ENCODE peak calls at places on chromosomes 3 and 15, in six cellular contexts. One of them, this sample, is unnamed.

GRCh38 chr3:29280675-29281264 is at the start of gene RBMS3:
- DNase-seq in T-cell: no peak
- DNase-seq in cardiac muscle cell: peak; percentile 97
- DNase-seq in pancreas: peak; percentile 53
- DNase-seq in NCI-H226: peak; percentile 94
- DNase-seq in psoas muscle: peak; percentile 92
- DNase-seq in this sample: peak; percentile 3

GRCh38 chr15:60905587-60905986 is 323.5 kb downstream of the RORA start:
- DNase-seq in pancreas: no peak
- DNase-seq in psoas muscle: no peak
- DNase-seq in T-cell: no peak
- DNase-seq in cardiac muscle cell: no peak
- DNase-seq in NCI-H226: no peak
- DNase-seq in this sample: peak; percentile 43

GRCh38 chr15:51380999-51381806 is 39.7 kb downstream of the GLDN start:
- DNase-seq in psoas muscle: peak; percentile 58
- DNase-seq in pancreas: no peak
- DNase-seq in cardiac muscle cell: peak; percentile 89
- DNase-seq in NCI-H226: peak; percentile 62
- DNase-seq in T-cell: no peak
- DNase-seq in this sample: no peak

GRCh38 chr3:60064210-60065178 is 1014.7 kb upstream of the CFAP20DC start:
- DNase-seq in NCI-H226: peak; percentile 34
- DNase-seq in T-cell: no peak
- DNase-seq in psoas muscle: no peak
- DNase-seq in cardiac muscle cell: no peak
- DNase-seq in pancreas: no peak
- DNase-seq in this sample: no peak

GRCh38 chr3:24339266-24339825 is 155.3 kb downstream of the THRB start:
- DNase-seq in cardiac muscle cell: no peak
- DNase-seq in pancreas: no peak
- DNase-seq in NCI-H226: no peak
- DNase-seq in T-cell: no peak
- DNase-seq in psoas muscle: no peak
- DNase-seq in this sample: no peak

GRCh38 chr3:69787436-69788168 is 48.3 kb downstream of the MITF start:
- DNase-seq in pancreas: no peak
- DNase-seq in cardiac muscle cell: peak; percentile 79
- DNase-seq in NCI-H226: peak; percentile 56
- DNase-seq in psoas muscle: no peak
- DNase-seq in T-cell: no peak
- DNase-seq in this sample: no peak

GRCh38 chr3:47571391-47572165 is 7.1 kb downstream of the CSPG5 start:
- DNase-seq in pancreas: no peak
- DNase-seq in T-cell: no peak
- DNase-seq in psoas muscle: no peak
- DNase-seq in cardiac muscle cell: no peak
- DNase-seq in NCI-H226: no peak
- DNase-seq in this sample: no peak

GRCh38 chr3:123733805-123734526 is 149.1 kb upstream of the HACD2 start:
- DNase-seq in psoas muscle: no peak
- DNase-seq in NCI-H226: peak; percentile 34
- DNase-seq in cardiac muscle cell: peak; percentile 40
- DNase-seq in pancreas: no peak
- DNase-seq in T-cell: no peak
- DNase-seq in this sample: no peak

GRCh38 chr3:115960799-115961198 is 337.5 kb downstream of the GAP43 start:
- DNase-seq in T-cell: no peak
- DNase-seq in NCI-H226: no peak
- DNase-seq in cardiac muscle cell: peak; percentile 15
- DNase-seq in pancreas: no peak
- DNase-seq in psoas muscle: no peak
- DNase-seq in this sample: no peak

GRCh38 chr15:92809880-92810361 is 90.2 kb upstream of the CHD2 start:
- DNase-seq in NCI-H226: peak; percentile 29
- DNase-seq in pancreas: no peak
- DNase-seq in cardiac muscle cell: peak; percentile 63
- DNase-seq in T-cell: no peak
- DNase-seq in psoas muscle: no peak
- DNase-seq in this sample: no peak

GRCh38 chr15:62071711-62072308 is 5.0 kb downstream of the C2CD4A start:
- DNase-seq in T-cell: no peak
- DNase-seq in psoas muscle: no peak
- DNase-seq in NCI-H226: no peak
- DNase-seq in cardiac muscle cell: peak; percentile 69
- DNase-seq in pancreas: no peak
- DNase-seq in this sample: no peak

GRCh38 chr3:159039286-159039685 is 237.4 kb downstream of the MFSD1 start:
- DNase-seq in psoas muscle: no peak
- DNase-seq in NCI-H226: no peak
- DNase-seq in T-cell: no peak
- DNase-seq in cardiac muscle cell: no peak
- DNase-seq in pancreas: no peak
- DNase-seq in this sample: no peak

GRCh38 chr3:16174389-16174788 is at the start of gene GALNT15:
- DNase-seq in T-cell: no peak
- DNase-seq in psoas muscle: peak; percentile 98
- DNase-seq in NCI-H226: peak; percentile 58
- DNase-seq in pancreas: peak; percentile 71
- DNase-seq in cardiac muscle cell: peak; percentile 97
- DNase-seq in this sample: no peak

GRCh38 chr15:59138243-59138642 is 33.3 kb downstream of the CCNB2 start:
- DNase-seq in cardiac muscle cell: peak; percentile 58
- DNase-seq in psoas muscle: peak; percentile 58
- DNase-seq in NCI-H226: peak; percentile 31
- DNase-seq in T-cell: peak; percentile 30
- DNase-seq in pancreas: no peak
- DNase-seq in this sample: peak; percentile 41

GRCh38 chr15:25862087-25862468 is 1.0 kb downstream of the ATP10A start:
- DNase-seq in cardiac muscle cell: no peak
- DNase-seq in psoas muscle: no peak
- DNase-seq in pancreas: no peak
- DNase-seq in NCI-H226: no peak
- DNase-seq in T-cell: no peak
- DNase-seq in this sample: no peak

GRCh38 chr3:138600341-138600740 is 6.3 kb upstream of the CEP70 start:
- DNase-seq in cardiac muscle cell: no peak
- DNase-seq in NCI-H226: no peak
- DNase-seq in pancreas: no peak
- DNase-seq in psoas muscle: no peak
- DNase-seq in T-cell: no peak
- DNase-seq in this sample: no peak

GRCh38 chr3:67033091-67033490 is 35.0 kb downstream of the KBTBD8 start:
- DNase-seq in psoas muscle: no peak
- DNase-seq in NCI-H226: no peak
- DNase-seq in T-cell: no peak
- DNase-seq in pancreas: no peak
- DNase-seq in cardiac muscle cell: no peak
- DNase-seq in this sample: no peak

GRCh38 chr3:56711344-56711743 is 28.3 kb upstream of the TASOR start:
- DNase-seq in psoas muscle: no peak
- DNase-seq in cardiac muscle cell: no peak
- DNase-seq in T-cell: no peak
- DNase-seq in pancreas: no peak
- DNase-seq in NCI-H226: no peak
- DNase-seq in this sample: no peak

GRCh38 chr3:120587326-120587840 is 8.8 kb upstream of the NDUFB4 start:
- DNase-seq in pancreas: no peak
- DNase-seq in T-cell: no peak
- DNase-seq in cardiac muscle cell: no peak
- DNase-seq in psoas muscle: no peak
- DNase-seq in NCI-H226: no peak
- DNase-seq in this sample: no peak

GRCh38 chr3:194536883-194537637 is 50.3 kb upstream of the ATP13A3 start:
- DNase-seq in T-cell: no peak
- DNase-seq in pancreas: peak; percentile 83
- DNase-seq in cardiac muscle cell: no peak
- DNase-seq in psoas muscle: peak; percentile 64
- DNase-seq in NCI-H226: peak; percentile 27
- DNase-seq in this sample: no peak

GRCh38 chr15:76340198-76340801 is 3.7 kb downstream of the ISL2 start:
- DNase-seq in T-cell: no peak
- DNase-seq in psoas muscle: peak; percentile 69
- DNase-seq in NCI-H226: no peak
- DNase-seq in cardiac muscle cell: peak; percentile 45
- DNase-seq in pancreas: peak; percentile 33
- DNase-seq in this sample: no peak

GRCh38 chr15:71295242-71296031 is 180.2 kb downstream of the THSD4 start:
- DNase-seq in pancreas: no peak
- DNase-seq in T-cell: no peak
- DNase-seq in NCI-H226: peak; percentile 98
- DNase-seq in psoas muscle: no peak
- DNase-seq in cardiac muscle cell: peak; percentile 90
- DNase-seq in this sample: no peak

GRCh38 chr3:183825380-183826161 is at the start of gene MAP6D1:
- DNase-seq in cardiac muscle cell: peak; percentile 43
- DNase-seq in NCI-H226: peak; percentile 20
- DNase-seq in psoas muscle: peak; percentile 70
- DNase-seq in pancreas: peak; percentile 53
- DNase-seq in T-cell: no peak
- DNase-seq in this sample: peak; percentile 38

GRCh38 chr3:8869613-8870012 is 93.7 kb downstream of the RAD18 start:
- DNase-seq in T-cell: no peak
- DNase-seq in psoas muscle: no peak
- DNase-seq in NCI-H226: peak; percentile 99
- DNase-seq in pancreas: no peak
- DNase-seq in cardiac muscle cell: peak; percentile 52
- DNase-seq in this sample: no peak